ENCODE peak calls at places on chromosomes 5 and 9, in five cellular contexts. X is MCF 10A, J is IMR-90, D is SK-N-SH, Z is endothelial cell. Y is an unnamed sample.

GRCh38 chr5:36730537-36731216 is 124.3 kb downstream of the SLC1A3 start:
- DNase-seq in X (no peak), J (no peak), D (no peak), Z (no peak), Y (no peak)

GRCh38 chr9:109894444-109894843 is 114.4 kb downstream of the PALM2AKAP2 start:
- DNase-seq in X (no peak), J (no peak), D (no peak), Z (no peak), Y (no peak)

GRCh38 chr5:115624994-115625393 is 842 bp downstream of the TMED7 start:
- DNase-seq in X (no peak), J (no peak), D (no peak), Z (no peak), Y (no peak)

GRCh38 chr9:72557549-72557948 is 36.1 kb downstream of the TMC1 start:
- DNase-seq in X (peak; percentile 93), J (peak; percentile 97), D (no peak), Z (no peak), Y (no peak)

GRCh38 chr5:105963856-105964255 is 1706.9 kb downstream of the EFNA5 start:
- DNase-seq in X (no peak), J (peak; percentile 7), D (no peak), Z (no peak), Y (no peak)

GRCh38 chr5:29161897-29162296 is 2031.6 kb upstream of the CDH6 start:
- DNase-seq in X (no peak), J (no peak), D (no peak), Z (no peak), Y (no peak)

GRCh38 chr5:151905639-151906038 is 19.0 kb downstream of the GLRA1 start:
- DNase-seq in X (no peak), J (no peak), D (no peak), Z (no peak), Y (no peak)

GRCh38 chr9:136058152-136058483 is 37.0 kb downstream of the NACC2 start:
- DNase-seq in X (no peak), J (no peak), D (peak; percentile 14), Z (no peak), Y (no peak)

GRCh38 chr9:108834959-108835696 is 20.7 kb downstream of the ACTL7B start:
- DNase-seq in X (peak; percentile 18), J (no peak), D (no peak), Z (no peak), Y (no peak)

GRCh38 chr5:172845190-172845975 is 11.3 kb downstream of the ERGIC1 start:
- DNase-seq in X (no peak), J (no peak), D (no peak), Z (no peak), Y (no peak)

GRCh38 chr5:64637144-64637543 is 53.2 kb upstream of the SHISAL2B start:
- DNase-seq in X (no peak), J (no peak), D (no peak), Z (no peak), Y (no peak)

GRCh38 chr5:103598997-103599556 is 36.5 kb upstream of the NUDT12 start:
- DNase-seq in X (no peak), J (peak; percentile 11), D (no peak), Z (no peak), Y (no peak)

GRCh38 chr9:94865599-94866456 is 139.3 kb downstream of the AOPEP start:
- DNase-seq in X (no peak), J (peak; percentile 84), D (peak; percentile 58), Z (no peak), Y (no peak)

GRCh38 chr9:16521868-16522381 is 348.5 kb downstream of the BNC2 start:
- DNase-seq in X (peak; percentile 30), J (peak; percentile 94), D (peak; percentile 19), Z (no peak), Y (peak; percentile 35)

GRCh38 chr9:87322840-87323635 is 174.6 kb upstream of the DAPK1 start:
- DNase-seq in X (peak; percentile 50), J (peak; percentile 32), D (no peak), Z (no peak), Y (no peak)

GRCh38 chr5:399296-400281 is 43.4 kb upstream of the EXOC3 start:
- DNase-seq in X (no peak), J (peak; percentile 98), D (peak; percentile 71), Z (peak; percentile 93), Y (peak; percentile 64)

GRCh38 chr9:127444921-127445850 is 6.0 kb downstream of the RPL12 start:
- DNase-seq in X (peak; percentile 67), J (peak; percentile 44), D (no peak), Z (no peak), Y (no peak)

GRCh38 chr9:108535526-108535925 is 320.3 kb downstream of the ACTL7B start:
- DNase-seq in X (peak; percentile 18), J (no peak), D (peak; percentile 42), Z (peak; percentile 13), Y (no peak)

GRCh38 chr9:89177021-89177400 is 1.6 kb downstream of the SHC3 start:
- DNase-seq in X (no peak), J (peak; percentile 58), D (peak; percentile 61), Z (no peak), Y (no peak)

GRCh38 chr9:106964822-106965525 is 102.0 kb downstream of the ZNF462 start:
- DNase-seq in X (peak; percentile 62), J (peak; percentile 45), D (no peak), Z (no peak), Y (no peak)

GRCh38 chr5:35031276-35031675 is 16.5 kb downstream of the AGXT2 start:
- DNase-seq in X (no peak), J (peak; percentile 66), D (no peak), Z (no peak), Y (no peak)

GRCh38 chr5:169013846-169014245 is 287.1 kb downstream of the SLIT3 start:
- DNase-seq in X (no peak), J (no peak), D (no peak), Z (no peak), Y (no peak)

GRCh38 chr9:20540169-20540863 is 82.0 kb downstream of the MLLT3 start:
- DNase-seq in X (no peak), J (no peak), D (no peak), Z (no peak), Y (no peak)

GRCh38 chr5:139413963-139414362 is 10.1 kb upstream of the SPATA24 start:
- DNase-seq in X (no peak), J (no peak), D (no peak), Z (no peak), Y (no peak)

GRCh38 chr9:93634311-93635185 is 58.2 kb downstream of the PHF2 start:
- DNase-seq in X (no peak), J (no peak), D (no peak), Z (no peak), Y (no peak)

GRCh38 chr9:74951725-74952151 is 974 bp downstream of the C9orf40 start:
- DNase-seq in X (peak; percentile 39), J (peak; percentile 12), D (peak; percentile 60), Z (peak; percentile 47), Y (peak; percentile 48)

GRCh38 chr9:120924698-120925534 is 1.7 kb downstream of the TRAF1 start:
- DNase-seq in X (no peak), J (peak; percentile 35), D (no peak), Z (no peak), Y (no peak)

GRCh38 chr5:166788050-166788449 is 1503.4 kb upstream of the WWC1 start:
- DNase-seq in X (no peak), J (no peak), D (peak; percentile 34), Z (no peak), Y (no peak)

GRCh38 chr9:96160168-96160567 is 141.8 kb downstream of the HSD17B3 start:
- DNase-seq in X (no peak), J (no peak), D (no peak), Z (no peak), Y (no peak)

GRCh38 chr9:96160866-96161265 is 141.1 kb downstream of the HSD17B3 start:
- DNase-seq in X (no peak), J (no peak), D (no peak), Z (no peak), Y (no peak)

GRCh38 chr9:96163141-96163540 is 138.8 kb downstream of the HSD17B3 start:
- DNase-seq in X (no peak), J (no peak), D (no peak), Z (no peak), Y (no peak)

GRCh38 chr9:96163712-96164111 is 138.3 kb downstream of the HSD17B3 start:
- DNase-seq in X (no peak), J (no peak), D (no peak), Z (no peak), Y (no peak)

GRCh38 chr9:96161819-96162218 is 140.2 kb downstream of the HSD17B3 start:
- DNase-seq in X (no peak), J (no peak), D (no peak), Z (no peak), Y (no peak)
- TF ChIP-seq CTCF in X (no peak), J (no peak), D (no peak), Z (no peak), Y (no peak)

GRCh38 chr9:101465330-101465915 is 29.8 kb upstream of the ALDOB start:
- DNase-seq in X (peak; percentile 94), J (peak; percentile 70), D (no peak), Z (no peak), Y (peak; percentile 40)
- TF ChIP-seq CTCF in X (peak; percentile 49), J (peak; percentile 53), D (peak; percentile 43), Z (no peak), Y (peak; percentile 8)

GRCh38 chr9:7186175-7186574 is 428.4 kb downstream of the KDM4C start:
- DNase-seq in X (peak; percentile 67), J (peak; percentile 37), D (no peak), Z (no peak), Y (no peak)
- TF ChIP-seq CTCF in X (peak; percentile 63), J (peak; percentile 54), D (peak; percentile 59), Z (peak; percentile 84), Y (no peak)

DNA sequence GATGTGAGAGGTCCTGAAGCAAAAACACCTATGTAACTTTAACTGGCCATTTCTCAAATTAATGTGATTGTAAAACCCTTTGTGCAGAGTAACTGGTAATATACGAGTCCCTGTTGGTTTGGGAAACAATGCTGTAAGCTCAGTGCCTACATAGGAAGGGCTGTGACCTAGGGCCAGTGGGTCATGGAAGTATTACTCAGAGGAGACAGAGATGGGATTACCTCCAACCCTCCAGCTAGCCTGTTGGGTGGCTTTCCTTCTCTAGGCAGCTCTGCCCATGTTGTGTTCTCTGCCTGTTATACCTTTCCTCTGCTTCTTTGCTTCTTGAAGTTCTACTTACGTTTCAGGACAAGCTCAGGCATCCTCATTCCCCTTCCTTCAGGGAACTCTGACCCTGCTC is 294.8 kb upstream of the RFX3 start:
- DNase-seq in X (no peak), J (no peak), D (no peak), Z (no peak), Y (no peak)
- TF ChIP-seq CTCF in X (no peak), J (no peak), D (no peak), Z (no peak), Y (no peak)

GRCh38 chr5:146720132-146720531 is 158.4 kb downstream of the PPP2R2B start:
- DNase-seq in X (no peak), J (no peak), D (no peak), Z (no peak), Y (no peak)
- TF ChIP-seq CTCF in X (no peak), J (no peak), D (no peak), Z (no peak), Y (no peak)

DNA sequence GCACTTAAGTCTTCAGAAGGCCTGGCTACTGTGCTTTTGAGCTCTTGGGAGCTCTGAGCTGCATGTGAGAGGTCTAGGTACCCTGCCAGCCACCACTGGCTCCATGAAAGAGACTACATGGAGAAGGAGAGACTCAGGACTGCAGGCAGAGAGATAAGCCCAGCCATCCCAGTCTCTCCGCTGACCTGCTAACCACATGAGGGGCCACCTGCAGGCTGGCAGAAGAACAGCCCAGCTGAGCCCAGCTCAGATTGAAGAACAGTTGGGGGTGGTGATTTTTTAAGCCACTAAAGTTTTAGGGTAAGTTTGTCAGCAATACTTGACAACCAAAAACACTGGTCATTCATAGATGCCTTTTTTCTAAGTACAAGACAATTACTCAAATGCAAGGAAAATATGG is 205.0 kb upstream of the PRDM9 start:
- DNase-seq in X (no peak), J (no peak), D (no peak), Z (no peak), Y (no peak)
- TF ChIP-seq CTCF in X (no peak), J (no peak), D (no peak), Z (no peak), Y (no peak)

GRCh38 chr9:37784640-37785483 is at the start of gene EXOSC3:
- DNase-seq in X (peak; percentile 91), J (peak; percentile 90), D (peak; percentile 89), Z (peak; percentile 88), Y (peak; percentile 93)
- TF ChIP-seq CTCF in X (no peak), J (peak; percentile 4), D (peak; percentile 31), Z (no peak), Y (no peak)

Y was measured in lung.